ENCODE peak calls at places on chromosomes 6 and 20, in five cellular contexts. S is cardiac muscle cell, B is IMR-90, A is caudate nucleus, U is retinal pigment epithelial cell. O is an unnamed sample.

GRCh38 chr6:107982511-107982910 is 24.5 kb upstream of the SEC63 start:
- DNase-seq in S (no peak), B (no peak), A (no peak), U (no peak), O (no peak)

GRCh38 chr6:141744194-141744925 is 388.4 kb upstream of the GJE1 start:
- DNase-seq in S (no peak), B (peak), A (no peak), U (no peak), O (no peak)

GRCh38 chr6:88785478-88785877 is 177.9 kb downstream of the RNGTT start:
- DNase-seq in S (no peak), B (no peak), A (no peak), U (no peak), O (no peak)

GRCh38 chr20:21100590-21101452 is 5.3 kb downstream of the LINC00237 start:
- DNase-seq in S (no peak), B (peak), A (no peak), U (no peak), O (no peak)

GRCh38 chr20:58219342-58219700 is 9.1 kb downstream of the ANKRD60 start:
- DNase-seq in S (no peak), B (peak), A (no peak), U (no peak), O (no peak)

GRCh38 chr20:53399592-53400335 is 193.9 kb downstream of the ZNF217 start:
- DNase-seq in S (no peak), B (no peak), A (no peak), U (no peak), O (no peak)

GRCh38 chr20:58923117-58923712 is 57.8 kb upstream of the NELFCD start:
- DNase-seq in S (no peak), B (no peak), A (no peak), U (no peak), O (no peak)

GRCh38 chr20:50911030-50911429 is 20.2 kb downstream of the ADNP start:
- DNase-seq in S (no peak), B (peak), A (no peak), U (no peak), O (no peak)

GRCh38 chr6:84498905-84499304 is 265.5 kb downstream of the TBX18 start:
- DNase-seq in S (no peak), B (no peak), A (no peak), U (no peak), O (no peak)

O was measured in anterior cingulate cortex.